ENCODE peak calls at places on chromosomes 13 and 19, in five cellular contexts. One of them, this sample, is unnamed. For H3K4me1, the result is how much of the 10 kb centered on the place peaks cover.

GRCh38 chr13:108214511-108215383 is 589 bp downstream of the LIG4 start:
- DNase-seq in sigmoid colon: peak
- DNase-seq in HCT116: no peak
- DNase-seq in transverse colon: no peak
- DNase-seq in H1: no peak
- DNase-seq in this sample: peak

GRCh38 chr13:63381078-63381859 is 1965.6 kb upstream of the PCDH20 start:
- DNase-seq in sigmoid colon: no peak
- DNase-seq in HCT116: no peak
- DNase-seq in transverse colon: no peak
- DNase-seq in H1: no peak
- DNase-seq in this sample: no peak

GRCh38 chr13:43058318-43058674 is 34.9 kb downstream of the DNAJC15 start:
- DNase-seq in sigmoid colon: no peak
- DNase-seq in HCT116: peak
- DNase-seq in transverse colon: peak
- DNase-seq in H1: no peak
- DNase-seq in this sample: no peak

GRCh38 chr19:15251749-15252397 is 19.6 kb upstream of the EPHX3 start:
- DNase-seq in sigmoid colon: peak
- DNase-seq in HCT116: no peak
- DNase-seq in transverse colon: peak
- DNase-seq in H1: peak
- DNase-seq in this sample: peak

GRCh38 chr13:91722267-91722884 is 324.0 kb downstream of the GPC5 start:
- DNase-seq in sigmoid colon: no peak
- DNase-seq in HCT116: no peak
- DNase-seq in transverse colon: no peak
- DNase-seq in H1: no peak
- DNase-seq in this sample: no peak

GRCh38 chr19:7783991-7784421 is 21.0 kb downstream of the CLEC4M start:
- DNase-seq in sigmoid colon: no peak
- DNase-seq in HCT116: no peak
- DNase-seq in transverse colon: no peak
- DNase-seq in H1: no peak
- DNase-seq in this sample: peak

GRCh38 chr19:18768046-18768771 is 22.9 kb downstream of the COMP start:
- DNase-seq in sigmoid colon: no peak
- DNase-seq in HCT116: no peak
- DNase-seq in transverse colon: no peak
- DNase-seq in H1: no peak
- DNase-seq in this sample: no peak

GRCh38 chr19:15155296-15155695 is 45.5 kb downstream of the NOTCH3 start:
- DNase-seq in sigmoid colon: peak
- DNase-seq in HCT116: no peak
- DNase-seq in transverse colon: no peak
- DNase-seq in H1: no peak
- DNase-seq in this sample: no peak

GRCh38 chr19:42155796-42156195 is 23.6 kb upstream of the POU2F2 start:
- DNase-seq in sigmoid colon: no peak
- DNase-seq in HCT116: no peak
- DNase-seq in transverse colon: no peak
- DNase-seq in H1: no peak
- DNase-seq in this sample: no peak

GRCh38 chr13:113123226-113124150 is 889 bp downstream of the F10 start:
- DNase-seq in sigmoid colon: no peak
- DNase-seq in HCT116: no peak
- DNase-seq in transverse colon: no peak
- DNase-seq in H1: no peak
- DNase-seq in this sample: no peak

GRCh38 chr13:46071590-46072249 is 19.2 kb upstream of the ZC3H13 start:
- DNase-seq in sigmoid colon: no peak
- DNase-seq in HCT116: no peak
- DNase-seq in transverse colon: no peak
- DNase-seq in H1: no peak
- DNase-seq in this sample: no peak

GRCh38 chr13:72204291-72204690 is 337.3 kb upstream of the DACH1 start:
- DNase-seq in sigmoid colon: no peak
- DNase-seq in HCT116: peak
- DNase-seq in transverse colon: no peak
- DNase-seq in H1: no peak
- DNase-seq in this sample: no peak

GRCh38 chr13:62687727-62688126 is 1272.1 kb upstream of the PCDH20 start:
- DNase-seq in sigmoid colon: no peak
- DNase-seq in HCT116: no peak
- DNase-seq in transverse colon: no peak
- DNase-seq in H1: no peak
- DNase-seq in this sample: no peak

GRCh38 chr19:45883586-45883880 is 2.4 kb downstream of the IRF2BP1 start:
- DNase-seq in sigmoid colon: no peak
- DNase-seq in HCT116: no peak
- DNase-seq in transverse colon: no peak
- DNase-seq in H1: no peak
- DNase-seq in this sample: no peak
- H3K4me3 ChIP-seq in sigmoid colon: peak
- H3K4me3 ChIP-seq in HCT116: no peak
- H3K4me3 ChIP-seq in transverse colon: peak
- H3K4me3 ChIP-seq in H1: no peak
- H3K4me3 ChIP-seq in this sample: no peak

GRCh38 chr13:98533912-98534311 is 43.0 kb downstream of the STK24 start:
- DNase-seq in sigmoid colon: peak
- DNase-seq in HCT116: no peak
- DNase-seq in transverse colon: no peak
- DNase-seq in H1: no peak
- DNase-seq in this sample: no peak
- H3K4me1 ChIP-seq in sigmoid colon: under half
- H3K4me1 ChIP-seq in HCT116: under half
- H3K4me1 ChIP-seq in transverse colon: under half
- H3K4me1 ChIP-seq in H1: under half
- H3K4me1 ChIP-seq in this sample: under half

DNA sequence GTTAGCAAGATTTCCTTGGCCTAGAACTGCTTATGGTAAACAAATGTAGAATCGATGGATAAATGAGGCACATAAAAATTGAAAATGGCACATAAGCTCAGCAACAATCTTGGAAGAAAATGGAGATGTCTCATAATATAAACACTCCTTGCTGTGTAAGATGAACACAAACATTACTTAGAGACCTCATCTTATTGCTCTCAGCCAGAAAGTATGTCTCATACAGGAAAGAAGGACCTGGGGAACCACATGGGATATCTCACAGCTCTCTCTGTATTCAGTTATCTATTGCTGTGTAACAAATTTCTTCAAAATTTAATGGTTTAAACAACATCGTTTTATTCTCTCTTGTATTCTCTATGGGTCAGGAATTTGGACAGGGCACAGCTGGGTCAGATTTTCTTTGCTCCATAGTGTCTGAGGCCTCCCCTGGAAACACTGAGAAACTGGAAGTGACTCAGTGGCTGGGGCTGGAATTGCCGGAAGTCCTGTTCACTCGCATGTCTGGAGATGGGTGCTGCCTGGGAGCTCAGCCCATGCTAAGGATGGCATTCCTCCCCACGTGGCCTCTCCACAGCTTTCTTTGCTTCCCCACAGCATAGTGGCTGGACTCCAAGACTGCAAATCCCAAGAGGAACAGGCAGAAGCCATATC is 105.1 kb downstream of the NUFIP1 start:
- DNase-seq in sigmoid colon: no peak
- DNase-seq in HCT116: no peak
- DNase-seq in transverse colon: no peak
- DNase-seq in H1: no peak
- DNase-seq in this sample: no peak
- TF ChIP-seq POLR2A in sigmoid colon: no peak
- TF ChIP-seq POLR2A in HCT116: no peak
- TF ChIP-seq POLR2A in transverse colon: no peak
- TF ChIP-seq POLR2A in H1: no peak
- TF ChIP-seq POLR2A in this sample: no peak

GRCh38 chr13:51241720-51242119 is 19.5 kb downstream of the FAM124A start:
- DNase-seq in sigmoid colon: peak
- DNase-seq in HCT116: no peak
- DNase-seq in transverse colon: peak
- DNase-seq in H1: peak
- DNase-seq in this sample: no peak
- H3K4me3 ChIP-seq in sigmoid colon: no peak
- H3K4me3 ChIP-seq in HCT116: no peak
- H3K4me3 ChIP-seq in transverse colon: no peak
- H3K4me3 ChIP-seq in H1: no peak
- H3K4me3 ChIP-seq in this sample: no peak

GRCh38 chr19:11380653-11381534 is 3.2 kb downstream of the EPOR start:
- DNase-seq in sigmoid colon: peak
- DNase-seq in HCT116: peak
- DNase-seq in transverse colon: peak
- DNase-seq in H1: peak
- DNase-seq in this sample: peak

GRCh38 chr19:11377756-11378155 is 3.3 kb downstream of the SWSAP1 start:
- DNase-seq in sigmoid colon: no peak
- DNase-seq in HCT116: no peak
- DNase-seq in transverse colon: no peak
- DNase-seq in H1: no peak
- DNase-seq in this sample: no peak

GRCh38 chr19:11378319-11379189 is 4.1 kb downstream of the SWSAP1 start:
- DNase-seq in sigmoid colon: no peak
- DNase-seq in HCT116: no peak
- DNase-seq in transverse colon: peak
- DNase-seq in H1: peak
- DNase-seq in this sample: peak

GRCh38 chr19:11381535-11382369 is 2.4 kb downstream of the EPOR start:
- DNase-seq in sigmoid colon: peak
- DNase-seq in HCT116: peak
- DNase-seq in transverse colon: peak
- DNase-seq in H1: peak
- DNase-seq in this sample: peak

GRCh38 chr19:11379857-11380350 is 4.2 kb downstream of the EPOR start:
- DNase-seq in sigmoid colon: no peak
- DNase-seq in HCT116: no peak
- DNase-seq in transverse colon: no peak
- DNase-seq in H1: no peak
- DNase-seq in this sample: no peak
- H3K4me1 ChIP-seq in sigmoid colon: half or more
- H3K4me1 ChIP-seq in HCT116: half or more
- H3K4me1 ChIP-seq in transverse colon: half or more
- H3K4me1 ChIP-seq in H1: under half
- H3K4me1 ChIP-seq in this sample: half or more

GRCh38 chr19:4061178-4061682 is 5.5 kb downstream of the ZBTB7A start:
- DNase-seq in sigmoid colon: peak
- DNase-seq in HCT116: no peak
- DNase-seq in transverse colon: peak
- DNase-seq in H1: no peak
- DNase-seq in this sample: peak
- TF ChIP-seq POLR2A in sigmoid colon: no peak
- TF ChIP-seq POLR2A in HCT116: no peak
- TF ChIP-seq POLR2A in transverse colon: peak
- TF ChIP-seq POLR2A in H1: no peak
- TF ChIP-seq POLR2A in this sample: peak

GRCh38 chr19:16327911-16328823 is 3.5 kb downstream of the KLF2 start:
- DNase-seq in sigmoid colon: peak
- DNase-seq in HCT116: no peak
- DNase-seq in transverse colon: peak
- DNase-seq in H1: no peak
- DNase-seq in this sample: peak
- H3K4me3 ChIP-seq in sigmoid colon: peak
- H3K4me3 ChIP-seq in HCT116: no peak
- H3K4me3 ChIP-seq in transverse colon: peak
- H3K4me3 ChIP-seq in H1: no peak
- H3K4me3 ChIP-seq in this sample: no peak

DNA sequence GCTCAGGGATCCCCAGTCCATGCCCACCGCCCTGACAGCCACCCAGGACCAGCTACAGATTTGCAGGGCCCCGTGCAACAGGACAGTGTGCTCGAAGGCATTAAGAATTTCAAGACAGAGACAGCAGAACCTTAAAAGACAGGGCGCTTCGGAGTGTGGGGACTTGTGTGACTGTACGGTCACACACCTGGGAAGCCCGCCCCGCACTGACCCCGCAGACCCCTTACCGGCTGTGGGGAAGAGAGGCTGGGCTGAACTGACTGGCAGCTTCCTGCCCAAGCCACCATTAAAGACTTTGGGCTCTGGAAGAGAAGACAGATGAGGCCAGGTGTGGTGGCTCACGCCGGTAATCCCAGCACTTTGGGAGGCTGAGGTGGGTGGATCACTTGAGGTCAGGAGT is 14.4 kb downstream of the STAP2 start:
- DNase-seq in sigmoid colon: no peak
- DNase-seq in HCT116: no peak
- DNase-seq in transverse colon: no peak
- DNase-seq in H1: no peak
- DNase-seq in this sample: no peak
- H3K4me1 ChIP-seq in sigmoid colon: under half
- H3K4me1 ChIP-seq in HCT116: under half
- H3K4me1 ChIP-seq in transverse colon: under half
- H3K4me1 ChIP-seq in H1: under half
- H3K4me1 ChIP-seq in this sample: under half